ENCODE peak calls at places on chromosome 7, in nine cellular contexts. L is ELR; Z is HCEC 1CT; B is activated CD8-positive, alpha-beta T cell treated with anti-CD3 and anti-CD28 coated beads, Interleukin-2, amount 10 ng/mL, durations not matched to agents 7 days and 5 days; T is endothelial cell of umbilical vein; U is mesenteric fat pad; C is stimulated activated CD4-positive, alpha-beta T cell treated with anti-CD3 and anti-CD28 coated beads, Interleukin-2, amount 100 ng/mL, for 48 hours; H is GM04504; F is left lobe of liver. A is an unnamed sample.

GRCh38 chr7:4738711-4739527 is 36.5 kb upstream of the AP5Z1 start:
- DNase-seq in B (no peak), H (peak), C (no peak), F (no peak), T (peak), Z (peak), L (peak), U (no peak), A (peak)

GRCh38 chr7:76060842-76061241 is 12.9 kb downstream of the MDH2 start:
- DNase-seq in B (no peak), H (no peak), T (no peak), C (no peak), F (peak), U (no peak), Z (no peak), L (no peak), A (no peak)

GRCh38 chr7:101819183-101819582 is 1.8 kb downstream of the CUX1 start:
- DNase-seq in U (peak), F (peak), L (no peak), B (no peak), H (no peak), T (no peak), Z (no peak), C (no peak), A (no peak)

GRCh38 chr7:24751484-24751883 is 5.8 kb downstream of the GSDME start:
- DNase-seq in F (no peak), L (no peak), T (no peak), H (no peak), Z (no peak), B (no peak), U (no peak), C (no peak), A (no peak)

GRCh38 chr7:130960208-130960988 is 226.4 kb upstream of the KLF14 start:
- DNase-seq in F (no peak), T (peak), H (peak), L (peak), U (no peak), C (no peak), Z (peak), B (peak), A (no peak)

GRCh38 chr7:84780158-84781124 is 406.4 kb downstream of the SEMA3D start:
- DNase-seq in F (no peak), H (no peak), U (peak), L (no peak), B (no peak), Z (no peak), C (no peak), T (no peak), A (no peak)

GRCh38 chr7:77529279-77529678 is 7.8 kb upstream of the PTPN12 start:
- DNase-seq in Z (no peak), H (no peak), B (no peak), L (no peak), T (no peak), F (no peak), C (no peak), U (no peak), A (no peak)

GRCh38 chr7:7732566-7733290 is 14.3 kb upstream of the RPA3 start:
- DNase-seq in C (no peak), Z (peak), H (peak), B (no peak), L (no peak), U (no peak), T (peak), F (no peak), A (no peak)

GRCh38 chr7:51187941-51188340 is 128.7 kb downstream of the COBL start:
- DNase-seq in H (no peak), L (peak), U (no peak), F (no peak), C (no peak), B (no peak), T (no peak), Z (no peak), A (peak)

GRCh38 chr7:1351881-1352625 is 107.2 kb downstream of the MICALL2 start:
- DNase-seq in H (no peak), U (no peak), Z (no peak), L (no peak), C (no peak), T (no peak), B (no peak), F (no peak), A (no peak)

GRCh38 chr7:43208189-43208588 is 95.7 kb downstream of the HECW1 start:
- DNase-seq in C (no peak), U (no peak), L (no peak), H (no peak), Z (no peak), F (no peak), T (no peak), B (no peak), A (no peak)

GRCh38 chr7:131231381-131232220 is 96.1 kb upstream of the MKLN1 start:
- DNase-seq in T (no peak), H (no peak), B (peak), L (peak), U (no peak), F (no peak), Z (peak), C (peak), A (no peak)

GRCh38 chr7:24718977-24719491 is 38.2 kb downstream of the GSDME start:
- DNase-seq in H (no peak), C (no peak), U (no peak), L (no peak), T (no peak), B (no peak), Z (no peak), F (peak), A (no peak)

GRCh38 chr7:35906191-35906908 is 105.5 kb downstream of the SEPTIN7 start:
- DNase-seq in F (peak), Z (peak), C (peak), B (peak), U (no peak), L (peak), T (peak), H (peak), A (peak)

GRCh38 chr7:4882169-4882741 is 1.3 kb downstream of the RADIL start:
- DNase-seq in B (no peak), F (no peak), L (peak), T (peak), Z (peak), U (peak), H (peak), C (no peak), A (peak)

GRCh38 chr7:81925530-81925929 is 155.7 kb upstream of the HGF start:
- DNase-seq in C (no peak), B (no peak), F (no peak), H (no peak), T (no peak), U (no peak), L (no peak), Z (no peak), A (no peak)

GRCh38 chr7:95420996-95421846 is 13.6 kb downstream of the PON2 start:
- DNase-seq in F (no peak), Z (peak), L (no peak), U (no peak), T (no peak), C (no peak), B (no peak), H (no peak), A (no peak)

GRCh38 chr7:18278306-18278705 is 217.2 kb upstream of the HDAC9 start:
- DNase-seq in Z (no peak), T (peak), L (no peak), F (no peak), C (no peak), B (no peak), U (no peak), H (no peak), A (no peak)

GRCh38 chr7:98737176-98737575 is 120.1 kb downstream of the NPTX2 start:
- DNase-seq in L (no peak), C (no peak), Z (no peak), H (no peak), B (no peak), F (no peak), T (no peak), U (peak), A (no peak)

GRCh38 chr7:66110861-66111260 is 3.8 kb upstream of the CRCP start:
- DNase-seq in H (peak), T (no peak), L (peak), B (no peak), U (no peak), Z (peak), F (no peak), C (no peak), A (no peak)

GRCh38 chr7:151864081-151864480 is 12.8 kb downstream of the PRKAG2 start:
- DNase-seq in H (no peak), Z (no peak), U (no peak), B (no peak), F (peak), T (no peak), C (no peak), L (no peak), A (no peak)

GRCh38 chr7:37354661-37355131 is 94.0 kb downstream of the ELMO1 start:
- DNase-seq in U (no peak), B (peak), C (no peak), Z (no peak), F (peak), H (no peak), T (peak), L (no peak), A (no peak)

GRCh38 chr7:42770106-42770505 is 141.8 kb downstream of the C7orf25 start:
- DNase-seq in T (no peak), Z (peak), H (peak), B (no peak), L (peak), C (no peak), U (no peak), F (no peak), A (no peak)

GRCh38 chr7:126727930-126728331 is 524.8 kb downstream of the GRM8 start:
- DNase-seq in B (no peak), F (no peak), C (no peak), U (no peak), Z (peak), H (peak), T (peak), L (peak), A (no peak)